ENCODE peak calls at places on chromosomes 7 and 10, in nine cellular contexts. X is pancreas; H is ovary; G is progenitor cell of endocrine pancreas; J is fibroblast of pulmonary artery; V is cardiac muscle cell; Y is CD8-positive, alpha-beta T cell; K is GM10248; F is body of pancreas. E is an unnamed sample.

GRCh38 chr7:55457801-55458200 is 92.7 kb downstream of the LANCL2 start:
- DNase-seq in X (no peak), H (no peak), G (no peak), J (no peak), V (no peak), Y (no peak), K (no peak), F (no peak), E (no peak)

GRCh38 chr10:29811751-29812427 is 177.1 kb upstream of the SVIL start:
- DNase-seq in X (peak), H (peak), G (no peak), J (peak), V (no peak), Y (no peak), K (no peak), F (peak), E (no peak)

GRCh38 chr7:36984710-36985308 is 260.5 kb upstream of the AOAH start:
- DNase-seq in X (no peak), H (no peak), G (no peak), J (no peak), V (no peak), Y (no peak), K (no peak), F (no peak), E (no peak)

GRCh38 chr10:77351386-77351785 is 286.2 kb downstream of the KCNMA1 start:
- DNase-seq in X (no peak), H (no peak), G (no peak), J (no peak), V (peak), Y (no peak), K (no peak), F (no peak), E (no peak)

GRCh38 chr7:108442039-108442568 is 14.1 kb downstream of the NRCAM start:
- DNase-seq in X (no peak), H (no peak), G (no peak), J (no peak), V (no peak), Y (no peak), K (no peak), F (no peak), E (no peak)

GRCh38 chr10:71727429-71728217 is 8.0 kb upstream of the C10orf105 start:
- DNase-seq in X (no peak), H (peak), G (no peak), J (peak), V (peak), Y (peak), K (peak), F (peak), E (peak)

GRCh38 chr10:31099664-31100063 is 68.0 kb upstream of the ZNF438 start:
- DNase-seq in X (peak), H (no peak), G (no peak), J (no peak), V (no peak), Y (no peak), K (no peak), F (peak), E (no peak)

GRCh38 chr7:100190059-100190711 is 12.5 kb downstream of the STAG3 start:
- DNase-seq in X (no peak), H (no peak), G (no peak), J (peak), V (peak), Y (no peak), K (peak), F (no peak), E (no peak)

GRCh38 chr10:70191906-70192305 is 21.6 kb upstream of the SAR1A start:
- DNase-seq in X (no peak), H (no peak), G (no peak), J (peak), V (no peak), Y (no peak), K (no peak), F (no peak), E (no peak)

GRCh38 chr10:79002336-79002735 is 66.4 kb upstream of the ZMIZ1 start:
- DNase-seq in X (no peak), H (no peak), G (no peak), J (no peak), V (no peak), Y (no peak), K (no peak), F (no peak), E (no peak)

GRCh38 chr10:101961591-101962498 is 94.1 kb downstream of the ARMH3 start:
- DNase-seq in X (peak), H (no peak), G (no peak), J (peak), V (no peak), Y (no peak), K (no peak), F (peak), E (no peak)

GRCh38 chr10:44168478-44168877 is 216.4 kb downstream of the CXCL12 start:
- DNase-seq in X (no peak), H (no peak), G (no peak), J (no peak), V (no peak), Y (no peak), K (no peak), F (no peak), E (no peak)

GRCh38 chr10:131574363-131574706 is 262.8 kb upstream of the TCERG1L start:
- DNase-seq in X (no peak), H (no peak), G (peak), J (no peak), V (no peak), Y (no peak), K (no peak), F (no peak), E (no peak)

GRCh38 chr7:51012569-51013217 is 230.0 kb upstream of the GRB10 start:
- DNase-seq in X (no peak), H (no peak), G (no peak), J (no peak), V (no peak), Y (no peak), K (no peak), F (no peak), E (no peak)

GRCh38 chr10:70679498-70679897 is 7.2 kb downstream of the ADAMTS14 start:
- DNase-seq in X (no peak), H (no peak), G (no peak), J (peak), V (no peak), Y (no peak), K (no peak), F (no peak), E (no peak)

GRCh38 chr10:76311752-76312699 is 880.6 kb downstream of the LRMDA start:
- DNase-seq in X (peak), H (no peak), G (no peak), J (peak), V (peak), Y (no peak), K (peak), F (peak), E (no peak)

GRCh38 chr10:113709221-113709838 is 29.6 kb downstream of the CASP7 start:
- DNase-seq in X (no peak), H (no peak), G (no peak), J (peak), V (no peak), Y (no peak), K (no peak), F (no peak), E (no peak)

GRCh38 chr10:74290703-74291102 is 139.7 kb downstream of the ADK start:
- DNase-seq in X (no peak), H (no peak), G (no peak), J (peak), V (peak), Y (no peak), K (no peak), F (no peak), E (no peak)

GRCh38 chr7:70178206-70178605 is 579.9 kb downstream of the AUTS2 start:
- DNase-seq in X (no peak), H (no peak), G (no peak), J (no peak), V (no peak), Y (no peak), K (no peak), F (no peak), E (no peak)

GRCh38 chr7:99362801-99363200 is 11.7 kb upstream of the ARPC1B start:
- DNase-seq in X (no peak), H (no peak), G (no peak), J (peak), V (no peak), Y (no peak), K (no peak), F (no peak), E (no peak)

GRCh38 chr7:25260862-25261454 is 32.7 kb upstream of the NPVF start:
- DNase-seq in X (no peak), H (no peak), G (no peak), J (peak), V (no peak), Y (no peak), K (peak), F (no peak), E (no peak)

GRCh38 chr10:81036257-81036656 is 498.6 kb downstream of the SH2D4B start:
- DNase-seq in X (no peak), H (no peak), G (no peak), J (no peak), V (no peak), Y (no peak), K (peak), F (no peak), E (no peak)

GRCh38 chr10:62912086-62912485 is 95.9 kb upstream of the EGR2 start:
- DNase-seq in X (no peak), H (no peak), G (no peak), J (no peak), V (no peak), Y (no peak), K (no peak), F (no peak), E (no peak)

GRCh38 chr7:132756482-132756990 is 180.3 kb upstream of the PLXNA4 start:
- DNase-seq in X (no peak), H (no peak), G (no peak), J (no peak), V (no peak), Y (no peak), K (no peak), F (no peak), E (no peak)

GRCh38 chr10:33381897-33382578 is 47.6 kb upstream of the NRP1 start:
- DNase-seq in X (no peak), H (no peak), G (no peak), J (peak), V (no peak), Y (no peak), K (no peak), F (no peak), E (no peak)

GRCh38 chr10:132685121-132685891 is 100.6 kb downstream of the NKX6-2 start:
- DNase-seq in X (peak), H (peak), G (peak), J (peak), V (no peak), Y (no peak), K (no peak), F (peak), E (peak)

GRCh38 chr7:73725703-73726466 is 6.4 kb upstream of the STX1A start:
- DNase-seq in X (peak), H (peak), G (peak), J (peak), V (peak), Y (peak), K (peak), F (peak), E (peak)

GRCh38 chr10:30786131-30786530 is 156.6 kb upstream of the LYZL2 start:
- DNase-seq in X (no peak), H (no peak), G (no peak), J (no peak), V (no peak), Y (no peak), K (no peak), F (no peak), E (no peak)

GRCh38 chr7:1312098-1313070 is 79.7 kb downstream of the UNCX start:
- DNase-seq in X (no peak), H (no peak), G (no peak), J (no peak), V (no peak), Y (no peak), K (no peak), F (no peak), E (no peak)

GRCh38 chr10:19811517-19811916 is 4.7 kb upstream of the PLXDC2 start:
- DNase-seq in X (no peak), H (peak), G (no peak), J (peak), V (peak), Y (no peak), K (no peak), F (no peak), E (no peak)

GRCh38 chr7:149723082-149723767 is 50.2 kb downstream of the ZNF467 start:
- DNase-seq in X (no peak), H (no peak), G (no peak), J (no peak), V (no peak), Y (no peak), K (no peak), F (peak), E (no peak)

GRCh38 chr10:91787258-91787657 is 11.0 kb upstream of the TNKS2 start:
- DNase-seq in X (no peak), H (no peak), G (no peak), J (no peak), V (no peak), Y (no peak), K (no peak), F (no peak), E (no peak)

GRCh38 chr10:98106531-98106930 is 27.9 kb upstream of the R3HCC1L start:
- DNase-seq in X (no peak), H (no peak), G (no peak), J (no peak), V (no peak), Y (no peak), K (no peak), F (no peak), E (no peak)

GRCh38 chr10:98110356-98110755 is 24.1 kb upstream of the R3HCC1L start:
- DNase-seq in X (no peak), H (no peak), G (no peak), J (no peak), V (no peak), Y (no peak), K (no peak), F (no peak), E (no peak)

GRCh38 chr10:98104125-98104524 is 30.3 kb upstream of the R3HCC1L start:
- DNase-seq in X (no peak), H (no peak), G (no peak), J (no peak), V (no peak), Y (no peak), K (no peak), F (no peak), E (no peak)

GRCh38 chr10:98107644-98108430 is 26.6 kb upstream of the R3HCC1L start:
- DNase-seq in X (no peak), H (no peak), G (no peak), J (no peak), V (no peak), Y (no peak), K (no peak), F (no peak), E (no peak)
- TF ChIP-seq CTCF in X (no peak), H (no peak), G (no peak), J (no peak), V (no peak), Y (no peak), K (no peak), F (no peak), E (no peak)

GRCh38 chr10:6203331-6204062 is 765 bp downstream of the PFKFB3 start:
- DNase-seq in X (peak), H (peak), G (peak), J (peak), V (peak), Y (peak), K (peak), F (peak), E (peak)
- TF ChIP-seq CTCF in X (no peak), H (peak), G (peak), J (no peak), V (no peak), Y (no peak), K (peak), F (peak), E (no peak)

DNA sequence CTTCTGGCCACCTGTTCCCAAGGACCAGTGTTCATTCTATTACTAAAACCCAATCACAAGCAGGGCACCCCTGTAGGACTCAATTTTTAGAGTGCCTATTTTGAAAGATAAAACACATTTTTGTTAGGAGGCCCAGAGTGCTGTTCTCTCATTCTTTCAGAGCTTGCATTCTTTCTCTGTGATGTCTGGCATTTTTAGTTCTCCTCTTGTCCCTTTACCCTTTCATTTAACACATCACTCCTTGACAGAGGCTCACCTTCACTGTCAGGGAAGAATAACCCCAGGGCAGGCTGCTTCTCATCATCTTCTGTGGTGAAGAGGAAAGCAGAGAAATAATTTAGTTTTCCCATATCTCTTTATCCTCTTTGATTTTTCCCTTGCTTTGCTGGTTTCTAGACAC is 73.9 kb downstream of the CHRM2 start:
- DNase-seq in X (no peak), H (no peak), G (no peak), J (no peak), V (no peak), Y (no peak), K (no peak), F (no peak), E (no peak)
- TF ChIP-seq CTCF in X (no peak), H (no peak), G (no peak), J (no peak), V (no peak), Y (no peak), K (no peak), F (no peak), E (no peak)

GRCh38 chr7:123917878-123918277 is 7.2 kb upstream of the SPAM1 start:
- DNase-seq in X (no peak), H (no peak), G (no peak), J (no peak), V (no peak), Y (no peak), K (no peak), F (no peak), E (no peak)

GRCh38 chr7:123918309-123918708 is 6.7 kb upstream of the SPAM1 start:
- DNase-seq in X (no peak), H (no peak), G (no peak), J (no peak), V (no peak), Y (no peak), K (no peak), F (no peak), E (no peak)

DNA sequence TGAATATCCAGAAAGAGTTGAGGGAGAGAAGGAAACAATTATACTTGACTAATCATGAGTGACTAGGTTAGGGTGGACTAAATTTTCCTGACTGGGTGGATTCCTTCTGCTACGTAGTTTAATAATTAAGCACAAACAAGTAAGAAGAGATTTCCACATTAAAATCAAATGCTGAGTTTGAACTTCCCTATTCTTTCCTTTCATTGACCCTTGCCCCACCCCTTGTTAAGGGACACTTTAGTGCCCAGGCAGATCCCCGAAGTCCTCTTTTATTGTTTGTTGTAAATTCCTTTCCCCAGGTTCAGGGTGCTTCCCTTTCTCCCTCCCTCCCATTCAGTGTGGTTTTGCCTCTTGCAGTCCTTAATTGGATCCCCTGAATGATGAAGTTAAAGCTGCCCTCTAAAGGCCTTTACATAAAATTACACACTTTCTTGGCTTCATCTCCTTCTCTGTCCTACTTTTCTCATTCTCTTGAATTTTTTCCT is 8.8 kb upstream of the SPAM1 start:
- DNase-seq in X (no peak), H (no peak), G (no peak), J (peak), V (peak), Y (no peak), K (peak), F (no peak), E (no peak)
- TF ChIP-seq CTCF in X (no peak), H (no peak), G (peak), J (peak), V (peak), Y (no peak), K (peak), F (peak), E (no peak)

GRCh38 chr7:101947899-101948298 is 130.5 kb downstream of the CUX1 start:
- DNase-seq in X (peak), H (peak), G (no peak), J (peak), V (peak), Y (no peak), K (no peak), F (peak), E (no peak)

GRCh38 chr7:101948650-101949049 is 131.2 kb downstream of the CUX1 start:
- DNase-seq in X (no peak), H (no peak), G (no peak), J (no peak), V (no peak), Y (no peak), K (no peak), F (no peak), E (no peak)

GRCh38 chr7:101952355-101953247 is 135.2 kb downstream of the CUX1 start:
- DNase-seq in X (no peak), H (no peak), G (no peak), J (peak), V (no peak), Y (no peak), K (no peak), F (no peak), E (no peak)

GRCh38 chr7:101951757-101952156 is 134.3 kb downstream of the CUX1 start:
- DNase-seq in X (no peak), H (no peak), G (no peak), J (no peak), V (no peak), Y (no peak), K (no peak), F (no peak), E (no peak)

DNA sequence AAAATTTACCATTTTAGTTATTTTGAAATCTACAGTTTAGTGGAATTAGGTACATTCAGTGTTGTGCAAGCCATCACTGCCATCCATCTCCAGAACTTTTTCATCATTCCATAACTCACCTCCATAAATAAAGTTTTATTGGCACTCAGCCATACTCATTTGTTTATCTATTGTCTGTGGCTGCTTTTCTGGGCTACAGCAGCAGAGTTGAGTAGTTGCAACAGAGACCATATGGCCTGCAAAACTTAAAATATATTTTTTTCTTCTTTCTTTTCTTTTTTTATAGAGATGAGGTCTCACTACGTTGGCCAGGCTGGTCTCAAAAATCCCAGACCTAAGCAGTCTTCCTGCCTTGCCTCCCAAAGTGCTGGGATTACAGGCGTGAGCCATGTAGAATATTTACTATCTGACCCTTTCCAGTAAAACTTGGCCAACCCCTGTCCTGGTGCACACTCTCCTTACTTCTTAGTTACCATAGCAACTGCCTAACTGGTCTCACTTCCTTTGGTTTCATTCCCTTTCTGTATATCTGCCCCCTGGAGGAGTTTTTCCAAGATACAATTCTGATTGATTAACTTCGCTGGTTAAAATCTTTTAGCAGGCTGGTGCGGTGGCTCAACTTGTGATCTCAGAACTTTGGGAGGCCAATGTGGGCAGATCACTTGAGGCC is 133.2 kb downstream of the CUX1 start:
- DNase-seq in X (no peak), H (no peak), G (no peak), J (peak), V (no peak), Y (no peak), K (no peak), F (no peak), E (no peak)
- TF ChIP-seq CTCF in X (no peak), H (no peak), G (peak), J (peak), V (peak), Y (no peak), K (no peak), F (no peak), E (no peak)

DNA sequence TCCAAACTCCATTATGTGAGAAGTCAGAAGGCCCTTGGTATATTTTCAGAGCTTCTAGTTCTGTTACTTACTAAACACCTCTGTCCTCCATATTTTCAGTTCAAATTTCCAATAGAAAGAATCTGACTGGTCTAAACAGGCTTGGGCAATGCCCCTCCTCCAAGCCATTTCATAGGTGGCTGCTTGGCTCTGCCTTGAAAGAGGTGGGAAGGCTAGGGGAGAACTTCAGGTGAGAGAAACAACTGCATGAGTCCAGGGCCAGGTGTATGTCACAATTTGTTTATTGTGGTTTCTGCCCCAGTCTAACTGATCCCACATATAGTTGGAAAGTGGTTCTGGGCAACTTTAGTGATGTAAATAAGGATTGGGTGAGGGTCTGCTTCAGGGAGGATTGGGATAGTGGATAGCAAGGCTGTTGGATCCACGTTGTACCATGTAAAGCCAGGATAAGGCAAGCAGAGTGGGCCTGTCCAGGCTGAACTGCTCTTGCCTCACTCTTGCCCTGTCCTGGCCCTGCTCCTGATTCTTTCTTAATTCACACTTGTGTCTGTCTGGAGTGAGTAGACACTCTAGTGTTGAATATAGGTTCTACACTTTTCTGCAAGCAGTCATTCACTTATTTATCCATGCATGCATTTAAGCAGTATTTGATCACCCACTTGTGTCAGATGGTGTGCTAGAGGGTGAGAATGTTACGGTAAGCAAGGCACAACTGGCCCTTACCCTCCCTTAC is 67.5 kb upstream of the COMTD1 start:
- DNase-seq in X (no peak), H (no peak), G (no peak), J (no peak), V (no peak), Y (no peak), K (no peak), F (peak), E (no peak)
- TF ChIP-seq CTCF in X (no peak), H (no peak), G (no peak), J (no peak), V (no peak), Y (no peak), K (no peak), F (no peak), E (no peak)